ENCODE peak calls at places on chromosomes 2 and 18, in ten cellular contexts. X is HCT116, P is GM12878, I is SK-N-SH, G is HL-60, D is GM12891, R is GM23338, B is HepG2, O is sigmoid colon, Z is suprapubic skin. Y is an unnamed sample.

GRCh38 chr2:100107911-100108647 is 34.3 kb downstream of the AFF3 start:
- DNase-seq in X (no peak), P (no peak), I (peak; percentile 32), G (no peak), D (no peak), R (peak; percentile 3), B (no peak), O (no peak), Z (no peak), Y (no peak)

GRCh38 chr18:57846258-57846657 is 43.1 kb upstream of the ATP8B1 start:
- DNase-seq in X (peak; percentile 26), P (no peak), I (no peak), G (no peak), D (no peak), R (no peak), B (no peak), O (no peak), Z (no peak), Y (no peak)

GRCh38 chr2:27494944-27495554 is at the start of gene FNDC4:
- DNase-seq in X (no peak), P (no peak), I (peak; percentile 94), G (no peak), D (no peak), R (peak; percentile 76), B (no peak), O (peak; percentile 64), Z (no peak), Y (no peak)

GRCh38 chr18:25561923-25562322 is 210.0 kb upstream of the ZNF521 start:
- DNase-seq in X (no peak), P (no peak), I (peak; percentile 44), G (peak; percentile 21), D (peak; percentile 2), R (peak; percentile 66), B (peak; percentile 12), O (no peak), Z (no peak), Y (no peak)

GRCh38 chr2:120245520-120245835 is 7.2 kb upstream of the RALB start:
- DNase-seq in X (no peak), P (no peak), I (no peak), G (no peak), D (no peak), R (no peak), B (peak; percentile 24), O (peak; percentile 84), Z (no peak), Y (no peak)

GRCh38 chr18:21242141-21243040 is at the start of gene GREB1L:
- DNase-seq in X (peak; percentile 27), P (no peak), I (peak; percentile 57), G (peak; percentile 41), D (peak; percentile 55), R (peak; percentile 80), B (peak; percentile 16), O (no peak), Z (no peak), Y (peak; percentile 22)

GRCh38 chr2:216163518-216163917 is 54.4 kb downstream of the XRCC5 start:
- DNase-seq in X (no peak), P (no peak), I (no peak), G (no peak), D (no peak), R (no peak), B (no peak), O (no peak), Z (no peak), Y (no peak)

GRCh38 chr2:232674491-232674890 is 22.6 kb upstream of the GIGYF2 start:
- DNase-seq in X (no peak), P (no peak), I (no peak), G (no peak), D (no peak), R (no peak), B (no peak), O (no peak), Z (no peak), Y (no peak)

GRCh38 chr2:36655456-36655855 is 41.1 kb upstream of the VIT start:
- DNase-seq in X (no peak), P (no peak), I (no peak), G (no peak), D (no peak), R (no peak), B (no peak), O (no peak), Z (no peak), Y (no peak)
- TF ChIP-seq POLR2AphosphoS5 in X (no peak), P (no peak), I (no peak), G (no peak), D (no peak), R (no peak), B (no peak), O (no peak), Z (no peak), Y (no peak)

GRCh38 chr2:238381341-238382130 is 45.2 kb upstream of the ASB1 start:
- DNase-seq in X (no peak), P (no peak), I (no peak), G (peak; percentile 77), D (no peak), R (no peak), B (no peak), O (no peak), Z (no peak), Y (no peak)

GRCh38 chr2:238382381-238382781 is 44.3 kb upstream of the ASB1 start:
- DNase-seq in X (no peak), P (no peak), I (no peak), G (peak; percentile 53), D (no peak), R (no peak), B (no peak), O (no peak), Z (no peak), Y (no peak)

GRCh38 chr2:238379096-238379810 is 47.5 kb upstream of the ASB1 start:
- DNase-seq in X (no peak), P (no peak), I (no peak), G (peak; percentile 78), D (no peak), R (no peak), B (no peak), O (no peak), Z (no peak), Y (no peak)

GRCh38 chr2:238380336-238380735 is 46.4 kb upstream of the ASB1 start:
- DNase-seq in X (no peak), P (no peak), I (no peak), G (no peak), D (no peak), R (no peak), B (no peak), O (no peak), Z (no peak), Y (no peak)

DNA sequence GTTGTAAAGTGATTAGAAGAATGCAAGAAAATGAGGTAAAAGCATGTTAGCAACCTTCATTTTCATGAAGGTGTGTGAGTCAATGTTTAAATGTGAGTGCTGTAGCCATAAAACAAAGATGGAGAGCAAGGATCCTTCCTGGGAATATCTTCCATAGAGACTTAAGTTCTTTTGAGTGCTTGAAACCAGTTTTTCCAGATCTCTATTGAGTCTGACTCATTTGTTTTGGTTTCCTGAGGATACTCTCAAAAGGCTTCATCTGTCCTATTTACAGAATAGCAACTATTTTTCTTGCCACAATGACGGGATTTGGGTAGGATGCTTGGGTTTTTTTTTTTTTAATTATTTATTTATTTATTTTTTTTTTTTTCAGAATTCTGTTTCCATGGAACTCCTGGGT is 45.9 kb upstream of the ASB1 start:
- DNase-seq in X (peak; percentile 62), P (no peak), I (no peak), G (no peak), D (no peak), R (peak; percentile 43), B (no peak), O (no peak), Z (no peak), Y (no peak)
- TF ChIP-seq POLR2AphosphoS5 in X (no peak), P (no peak), I (no peak), G (no peak), D (no peak), R (no peak), B (no peak), O (no peak), Z (no peak), Y (no peak)

DNA sequence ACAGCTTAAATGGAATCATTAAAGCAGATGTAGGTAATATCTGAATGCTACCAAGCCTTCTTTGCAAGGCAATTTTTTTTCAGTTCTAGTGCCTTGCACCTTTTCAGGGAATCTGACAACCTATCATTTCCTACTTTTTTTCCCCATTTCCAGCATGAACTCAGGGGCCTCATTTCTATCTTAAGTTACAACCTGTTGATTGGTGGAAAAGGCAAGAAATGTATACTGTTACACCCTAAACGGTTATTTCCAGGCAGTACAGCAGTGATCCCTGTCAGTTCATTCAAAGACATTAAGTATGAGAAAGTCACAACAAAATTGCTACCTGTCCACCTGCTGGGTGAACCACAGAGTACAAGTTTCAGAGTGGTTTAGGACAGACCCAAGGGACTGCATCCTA is 171.2 kb upstream of the PIK3C3 start:
- DNase-seq in X (no peak), P (no peak), I (no peak), G (no peak), D (no peak), R (no peak), B (no peak), O (no peak), Z (no peak), Y (no peak)
- TF ChIP-seq POLR2AphosphoS5 in X (no peak), P (no peak), I (no peak), G (no peak), D (no peak), R (no peak), B (no peak), O (no peak), Z (no peak), Y (no peak)

GRCh38 chr2:160649698-160650097 is 156.1 kb upstream of the RBMS1 start:
- DNase-seq in X (no peak), P (no peak), I (no peak), G (no peak), D (no peak), R (no peak), B (no peak), O (no peak), Z (no peak), Y (no peak)

GRCh38 chr2:160651416-160652200 is 158.0 kb upstream of the RBMS1 start:
- DNase-seq in X (no peak), P (no peak), I (no peak), G (peak; percentile 2), D (no peak), R (no peak), B (no peak), O (no peak), Z (no peak), Y (no peak)

GRCh38 chr2:160647967-160648685 is 154.5 kb upstream of the RBMS1 start:
- DNase-seq in X (no peak), P (no peak), I (no peak), G (no peak), D (no peak), R (no peak), B (no peak), O (no peak), Z (no peak), Y (no peak)

GRCh38 chr2:160650196-160651108 is 156.8 kb upstream of the RBMS1 start:
- DNase-seq in X (no peak), P (no peak), I (no peak), G (peak; percentile 85), D (no peak), R (no peak), B (no peak), O (no peak), Z (no peak), Y (no peak)

GRCh38 chr2:160646684-160647444 is 153.3 kb upstream of the RBMS1 start:
- DNase-seq in X (no peak), P (no peak), I (no peak), G (no peak), D (no peak), R (peak; percentile 23), B (no peak), O (no peak), Z (no peak), Y (no peak)
- TF ChIP-seq POLR2AphosphoS5 in X (no peak), P (no peak), I (no peak), G (no peak), D (no peak), R (no peak), B (no peak), O (no peak), Z (peak; percentile 45), Y (no peak)

GRCh38 chr2:132438650-132439030 is 22.0 kb downstream of the GPR39 start:
- DNase-seq in X (peak; percentile 78), P (no peak), I (no peak), G (no peak), D (no peak), R (no peak), B (no peak), O (no peak), Z (no peak), Y (no peak)
- TF ChIP-seq POLR2AphosphoS5 in X (peak; percentile 48), P (no peak), I (peak; percentile 54), G (no peak), D (no peak), R (no peak), B (no peak), O (no peak), Z (no peak), Y (no peak)

Y was measured in GM12892.